ENCODE peak calls at places on chromosomes 13 and 19, in five cellular contexts. A, E, T, W and S are unnamed samples.

GRCh38 chr19:49114630-49115363 is 627 bp downstream of the LIN7B start:
- DNase-seq in A (no peak), E (peak), T (peak), W (peak), S (peak)

GRCh38 chr13:73870036-73870741 is 264.0 kb downstream of the KLF12 start:
- DNase-seq in A (no peak), E (no peak), T (no peak), W (no peak), S (no peak)

GRCh38 chr13:110398564-110399507 is 91.8 kb downstream of the COL4A2 start:
- DNase-seq in A (no peak), E (no peak), T (no peak), W (no peak), S (no peak)

GRCh38 chr19:31135841-31136240 is 213.4 kb downstream of the TSHZ3 start:
- DNase-seq in A (no peak), E (no peak), T (no peak), W (no peak), S (no peak)

GRCh38 chr19:39138221-39139211 is 12.9 kb downstream of the PAK4 start:
- DNase-seq in A (no peak), E (no peak), T (no peak), W (no peak), S (no peak)

GRCh38 chr13:28220166-28220565 is 81.8 kb downstream of the PAN3 start:
- DNase-seq in A (no peak), E (no peak), T (no peak), W (no peak), S (no peak)

GRCh38 chr13:76223565-76223964 is 587.4 kb downstream of the LMO7 start:
- DNase-seq in A (no peak), E (no peak), T (no peak), W (peak), S (no peak)

GRCh38 chr19:8113017-8113416 is 36.4 kb downstream of the FBN3 start:
- DNase-seq in A (no peak), E (no peak), T (no peak), W (no peak), S (no peak)

GRCh38 chr19:48963371-48964204 is 1.5 kb upstream of the FTL start:
- DNase-seq in A (peak), E (no peak), T (peak), W (peak), S (peak)

GRCh38 chr19:19224150-19224851 is 12.5 kb downstream of the NCAN start:
- DNase-seq in A (no peak), E (no peak), T (no peak), W (no peak), S (no peak)

GRCh38 chr19:7833225-7834156 is 3.5 kb downstream of the EVI5L start:
- DNase-seq in A (no peak), E (no peak), T (no peak), W (no peak), S (no peak)

GRCh38 chr19:34960103-34960805 is 3.8 kb downstream of the ZNF792 start:
- DNase-seq in A (no peak), E (no peak), T (no peak), W (no peak), S (no peak)

GRCh38 chr13:100913143-100913542 is 238.5 kb upstream of the TMTC4 start:
- DNase-seq in A (no peak), E (no peak), T (no peak), W (no peak), S (no peak)

GRCh38 chr19:47097396-47098217 is 16.0 kb downstream of the ZC3H4 start:
- DNase-seq in A (peak), E (no peak), T (no peak), W (no peak), S (no peak)

GRCh38 chr19:15264061-15264932 is 32.0 kb upstream of the EPHX3 start:
- DNase-seq in A (no peak), E (peak), T (peak), W (peak), S (peak)

GRCh38 chr19:46736544-46737274 is 9.1 kb upstream of the FKRP start:
- DNase-seq in A (no peak), E (no peak), T (no peak), W (no peak), S (no peak)

GRCh38 chr13:48493076-48493765 is 39.7 kb downstream of the RCBTB2 start:
- DNase-seq in A (no peak), E (no peak), T (no peak), W (no peak), S (no peak)

GRCh38 chr19:46605356-46605821 is 4.3 kb downstream of the CALM3 start:
- DNase-seq in A (no peak), E (no peak), T (no peak), W (peak), S (no peak)

GRCh38 chr13:21058361-21058760 is 3.0 kb downstream of the LATS2 start:
- DNase-seq in A (no peak), E (no peak), T (no peak), W (no peak), S (no peak)

GRCh38 chr13:73962284-73962683 is 171.9 kb downstream of the KLF12 start:
- DNase-seq in A (no peak), E (no peak), T (no peak), W (no peak), S (no peak)

GRCh38 chr19:17468302-17469091 is 1.8 kb upstream of the SLC27A1 start:
- DNase-seq in A (no peak), E (no peak), T (no peak), W (no peak), S (no peak)

GRCh38 chr13:42970824-42971669 is 21.0 kb downstream of the EPSTI1 start:
- DNase-seq in A (no peak), E (no peak), T (peak), W (peak), S (peak)

GRCh38 chr13:63425131-63425530 is 2009.5 kb upstream of the PCDH20 start:
- DNase-seq in A (no peak), E (no peak), T (no peak), W (no peak), S (no peak)

GRCh38 chr13:65378943-65379519 is 1851.1 kb downstream of the PCDH9 start:
- DNase-seq in A (no peak), E (no peak), T (no peak), W (no peak), S (no peak)

GRCh38 chr19:1232652-1233360 is 5.0 kb downstream of the CBARP start:
- DNase-seq in A (no peak), E (no peak), T (no peak), W (no peak), S (no peak)

GRCh38 chr19:3176715-3177501 is 1.7 kb upstream of the S1PR4 start:
- DNase-seq in A (no peak), E (peak), T (no peak), W (no peak), S (no peak)

GRCh38 chr13:49272296-49272695 is 24.6 kb downstream of the CDADC1 start:
- DNase-seq in A (no peak), E (no peak), T (no peak), W (no peak), S (no peak)

GRCh38 chr19:8615813-8616596 is 5.5 kb upstream of the ADAMTS10 start:
- DNase-seq in A (no peak), E (no peak), T (peak), W (peak), S (peak)

GRCh38 chr19:35040826-35041547 is 534 bp upstream of the HPN start:
- DNase-seq in A (peak), E (no peak), T (peak), W (peak), S (peak)

GRCh38 chr13:98089246-98089645 is 53.6 kb upstream of the FARP1 start:
- DNase-seq in A (no peak), E (no peak), T (no peak), W (no peak), S (no peak)

GRCh38 chr13:62747629-62748028 is 1332.0 kb upstream of the PCDH20 start:
- DNase-seq in A (no peak), E (no peak), T (no peak), W (no peak), S (no peak)

GRCh38 chr19:39251081-39251480 is 2.4 kb upstream of the IFNL4 start:
- DNase-seq in A (no peak), E (no peak), T (no peak), W (no peak), S (no peak)

GRCh38 chr19:12112701-12113100 is 27.4 kb downstream of the ZNF20 start:
- DNase-seq in A (no peak), E (no peak), T (no peak), W (no peak), S (no peak)

GRCh38 chr19:7970716-7971448 is 27.4 kb upstream of the TIMM44 start:
- DNase-seq in A (no peak), E (no peak), T (peak), W (peak), S (peak)

GRCh38 chr19:47309038-47309437 is 623 bp upstream of the C5AR1 start:
- DNase-seq in A (no peak), E (no peak), T (no peak), W (no peak), S (no peak)

GRCh38 chr13:50745542-50745941 is 98.0 kb downstream of the DLEU7 start:
- DNase-seq in A (no peak), E (no peak), T (no peak), W (no peak), S (no peak)
- TF ChIP-seq CTCF in A (no peak), E (no peak), T (no peak), W (no peak), S (peak)

DNA sequence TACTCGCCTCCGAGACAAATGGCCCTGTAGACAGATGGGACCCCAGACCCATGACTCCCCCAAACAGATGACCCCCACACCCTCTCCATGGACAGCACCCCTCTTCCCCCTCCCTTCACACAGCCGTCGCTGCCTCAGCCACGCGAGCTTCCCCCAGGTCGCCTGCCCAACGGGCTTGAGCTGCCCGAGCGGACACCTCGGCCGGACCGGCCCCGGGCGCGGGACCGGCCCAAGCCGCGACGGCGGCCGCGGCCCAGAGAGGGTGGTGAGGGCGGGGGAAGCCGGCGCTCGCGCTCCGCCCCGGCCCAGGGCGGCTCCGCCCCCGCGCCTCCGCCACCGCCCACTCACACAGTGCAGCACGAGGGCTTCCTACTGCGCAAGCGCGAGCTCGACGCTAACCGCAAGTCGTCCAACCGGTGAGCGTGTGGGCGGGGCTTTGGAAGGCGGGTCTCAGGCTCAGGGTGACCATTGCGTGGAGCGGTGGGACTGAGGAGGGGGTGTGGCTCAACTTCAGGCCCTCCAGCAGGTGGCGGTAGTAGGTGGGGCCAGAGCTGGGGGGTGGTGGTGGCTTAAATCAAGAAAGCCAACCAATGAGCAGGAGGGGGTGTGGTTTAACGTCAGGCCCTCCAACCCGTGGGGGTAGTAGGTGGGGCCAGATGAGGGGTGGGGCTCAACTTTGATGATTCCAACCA is 6.2 kb upstream of the SHKBP1 start:
- DNase-seq in A (peak), E (peak), T (peak), W (peak), S (peak)
- TF ChIP-seq CTCF in A (peak), E (no peak), T (no peak), W (no peak), S (peak)

DNA sequence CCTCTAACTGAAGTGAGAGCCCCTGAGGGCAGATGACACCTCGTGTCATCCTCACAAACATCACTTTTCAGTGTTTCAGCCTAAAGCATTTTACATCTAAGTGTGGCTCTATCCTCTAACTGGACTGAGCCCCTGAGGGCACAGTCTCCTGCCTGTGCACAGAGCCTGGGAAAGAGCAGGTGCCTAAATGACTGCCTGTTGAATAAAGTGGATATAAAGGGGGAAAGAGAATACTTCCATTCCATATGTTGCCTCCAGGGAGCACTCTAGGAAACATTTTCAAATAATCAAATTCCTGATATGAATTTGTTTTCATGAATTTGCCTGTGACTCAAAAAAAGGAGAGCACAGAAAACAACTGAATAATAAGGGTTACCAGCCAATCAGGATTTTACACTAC is 32.2 kb downstream of the CNMD start:
- DNase-seq in A (no peak), E (no peak), T (no peak), W (no peak), S (no peak)
- TF ChIP-seq CTCF in A (no peak), E (no peak), T (peak), W (no peak), S (no peak)

DNA sequence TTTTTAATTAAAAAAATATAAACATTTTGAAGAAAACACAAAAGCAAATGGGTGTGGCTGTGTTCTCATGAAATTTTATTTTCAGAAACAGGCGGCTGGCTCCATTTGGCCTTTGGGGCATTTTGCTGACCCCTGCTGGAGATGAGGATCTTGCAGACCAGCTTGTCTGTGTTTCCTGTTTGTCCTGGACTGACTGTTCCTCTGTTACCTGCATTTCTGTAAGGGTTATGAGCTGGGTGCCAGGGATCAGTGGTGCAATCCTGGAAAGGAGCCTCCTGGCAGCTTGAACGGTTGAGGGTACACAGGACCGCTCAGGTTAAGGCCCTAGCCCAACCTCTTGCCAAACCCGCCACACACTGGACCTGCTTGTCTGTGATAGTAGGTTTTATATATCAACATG is 49.9 kb downstream of the ZNF787 start:
- DNase-seq in A (no peak), E (no peak), T (no peak), W (no peak), S (peak)
- TF ChIP-seq CTCF in A (no peak), E (no peak), T (no peak), W (no peak), S (peak)